ENCODE peak calls at places on chromosome 12, in four cellular contexts. Z is breast epithelium, B is WTC11, Y is lower leg skin. Q is an unnamed sample.

GRCh38 chr12:120220838-120221575 is 20.1 kb upstream of the RPLP0 start:
- DNase-seq in B (no peak), Y (no peak), Z (no peak), Q (no peak)

GRCh38 chr12:104953323-104953722 is 4.8 kb downstream of the SLC41A2 start:
- DNase-seq in B (no peak), Y (no peak), Z (no peak), Q (no peak)

GRCh38 chr12:93134175-93134574 is 205.1 kb upstream of the EEA1 start:
- DNase-seq in Y (no peak), B (no peak), Z (no peak), Q (no peak)

GRCh38 chr12:15240898-15241297 is 19.7 kb upstream of the RERG start:
- DNase-seq in B (no peak), Y (no peak), Z (no peak), Q (no peak)

GRCh38 chr12:27966870-27967269 is 5.7 kb downstream of the PTHLH start:
- DNase-seq in Y (no peak), Z (no peak), B (no peak), Q (no peak)

GRCh38 chr12:106187155-106187789 is 48.5 kb upstream of the NUAK1 start:
- DNase-seq in Y (no peak), B (no peak), Z (no peak), Q (no peak)

GRCh38 chr12:113136128-113136989 is 798 bp upstream of the RASAL1 start:
- DNase-seq in B (peak), Z (no peak), Y (no peak), Q (no peak)

GRCh38 chr12:13573698-13574321 is 377.3 kb downstream of the EMP1 start:
- DNase-seq in B (no peak), Z (no peak), Y (no peak), Q (no peak)

GRCh38 chr12:29564925-29565324 is 67.4 kb upstream of the OVCH1 start:
- DNase-seq in Z (no peak), B (no peak), Y (no peak), Q (no peak)

GRCh38 chr12:72330291-72330690 is 58.1 kb downstream of the TRHDE start:
- DNase-seq in Z (no peak), B (peak), Y (no peak), Q (no peak)

GRCh38 chr12:79687711-79688270 is 3.0 kb downstream of the PAWR start:
- DNase-seq in B (no peak), Y (no peak), Z (no peak), Q (no peak)

GRCh38 chr12:2608608-2608945 is 186.2 kb upstream of the FKBP4 start:
- DNase-seq in B (no peak), Z (no peak), Y (no peak), Q (no peak)

GRCh38 chr12:58668233-58668632 is 252.1 kb downstream of the LRIG3 start:
- DNase-seq in Y (no peak), B (no peak), Z (no peak), Q (no peak)

GRCh38 chr12:72077111-72077820 is 138.6 kb downstream of the TPH2 start:
- DNase-seq in B (no peak), Y (no peak), Z (no peak), Q (no peak)

GRCh38 chr12:32918890-32919791 is 22.6 kb upstream of the PKP2 start:
- DNase-seq in B (no peak), Z (no peak), Y (no peak), Q (no peak)
- TF ChIP-seq CTCF in B (peak), Z (no peak), Y (no peak), Q (peak)

GRCh38 chr12:12008931-12009611 is 61.7 kb upstream of the BCL2L14 start:
- DNase-seq in Z (peak), Y (no peak), B (peak), Q (peak)
- TF ChIP-seq CTCF in Z (no peak), Y (no peak), B (no peak), Q (no peak)

GRCh38 chr12:45122776-45123380 is 72.0 kb upstream of the DBX2 start:
- DNase-seq in Z (no peak), Y (no peak), B (peak), Q (peak)
- TF ChIP-seq CTCF in Z (no peak), Y (no peak), B (no peak), Q (no peak)

DNA sequence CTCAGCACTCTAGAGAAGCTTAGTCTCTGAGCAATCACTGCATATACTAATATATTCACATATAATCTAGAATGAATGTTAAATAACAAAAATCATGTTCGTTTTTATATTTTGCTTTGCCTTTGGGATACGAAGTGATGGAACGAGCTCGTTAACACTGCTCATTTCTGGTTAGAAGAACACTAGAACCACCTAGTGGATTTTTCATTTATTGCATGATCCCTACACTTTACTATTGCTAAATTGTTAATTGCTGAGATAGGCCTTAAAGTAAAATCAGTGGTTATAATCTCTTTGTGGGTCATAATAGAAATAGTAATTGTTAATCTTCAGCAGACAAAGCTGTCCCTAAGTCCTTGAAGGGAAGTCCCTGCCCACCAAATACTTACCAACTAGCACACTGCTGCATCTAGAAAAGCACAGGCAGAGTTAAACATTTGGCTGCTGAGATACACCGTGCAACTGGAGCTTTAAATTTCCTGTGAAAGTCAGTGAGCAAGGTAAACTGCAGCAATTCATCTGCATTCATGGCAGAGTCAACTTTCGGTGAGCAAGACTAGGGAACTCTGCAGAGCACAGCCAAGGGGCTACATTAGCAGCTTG is 353.7 kb downstream of the APAF1 start:
- DNase-seq in Y (no peak), Z (no peak), B (no peak), Q (no peak)
- TF ChIP-seq CTCF in Y (no peak), Z (peak), B (peak), Q (peak)

GRCh38 chr12:50282581-50283229 is 615 bp downstream of the LIMA1 start:
- DNase-seq in B (no peak), Z (no peak), Y (peak), Q (peak)
- TF ChIP-seq CTCF in B (no peak), Z (no peak), Y (no peak), Q (no peak)

GRCh38 chr12:82687020-82687951 is 580 bp downstream of the TMTC2 start:
- DNase-seq in B (peak), Z (peak), Y (peak), Q (peak)
- TF ChIP-seq CTCF in B (no peak), Z (no peak), Y (no peak), Q (no peak)

Q was measured in endothelial cell.